ENCODE peak calls at places on chromosome 17, in seven cellular contexts. T, R, J, B, O, M and L are unnamed samples.

GRCh38 chr17:63116967-63117366 is 150.9 kb downstream of the TANC2 start:
- DNase-seq in T (peak), R (no peak), J (no peak), B (no peak), O (no peak), M (no peak), L (no peak)

GRCh38 chr17:39622380-39623006 is 4.3 kb upstream of the PPP1R1B start:
- DNase-seq in O (no peak), T (no peak), B (no peak), J (no peak), R (no peak), M (no peak), L (no peak)

GRCh38 chr17:38415250-38416194 is 12.7 kb upstream of the ARHGAP23 start:
- DNase-seq in B (no peak), R (no peak), T (peak), J (peak), O (no peak), M (peak), L (no peak)

GRCh38 chr17:80106176-80106575 is 4.8 kb downstream of the GAA start:
- DNase-seq in T (no peak), R (no peak), J (no peak), O (no peak), B (no peak), M (no peak), L (peak)

GRCh38 chr17:40309031-40309937 is at the start of gene RARA:
- DNase-seq in J (no peak), O (no peak), B (no peak), M (peak), R (no peak), T (peak), L (no peak)

GRCh38 chr17:72631568-72631967 is 460.9 kb downstream of the SLC39A11 start:
- DNase-seq in J (no peak), B (no peak), T (no peak), O (no peak), M (no peak), R (no peak), L (no peak)

GRCh38 chr17:17682737-17683675 is 1.7 kb downstream of the RAI1 start:
- DNase-seq in J (peak), B (no peak), O (peak), T (peak), M (peak), R (peak), L (no peak)

GRCh38 chr17:29592850-29593545 is at the start of gene ANKRD13B:
- DNase-seq in T (peak), B (no peak), O (no peak), M (peak), J (no peak), R (no peak), L (no peak)

GRCh38 chr17:74474043-74474792 is 7.8 kb downstream of the CD300A start:
- DNase-seq in O (no peak), J (no peak), B (no peak), T (no peak), M (no peak), R (no peak), L (no peak)

GRCh38 chr17:78998311-78999055 is 11.1 kb downstream of the CANT1 start:
- DNase-seq in M (no peak), O (no peak), R (no peak), T (no peak), J (no peak), B (no peak), L (no peak)
- TF ChIP-seq CTCF in M (no peak), O (no peak), R (no peak), T (no peak), J (no peak), B (no peak), L (no peak)

GRCh38 chr17:65559483-65559801 is 2.0 kb downstream of the AXIN2 start:
- DNase-seq in O (no peak), T (no peak), J (no peak), R (no peak), B (no peak), M (no peak), L (no peak)

GRCh38 chr17:65561394-65562205 is at the start of gene AXIN2:
- DNase-seq in T (peak), M (peak), O (peak), B (peak), J (peak), R (no peak), L (peak)

GRCh38 chr17:65558683-65559311 is 2.7 kb downstream of the AXIN2 start:
- DNase-seq in M (no peak), B (no peak), O (no peak), T (no peak), J (no peak), R (no peak), L (no peak)

GRCh38 chr17:65560628-65561371 is 648 bp downstream of the AXIN2 start:
- DNase-seq in O (peak), M (peak), J (peak), B (peak), T (peak), R (no peak), L (no peak)

DNA sequence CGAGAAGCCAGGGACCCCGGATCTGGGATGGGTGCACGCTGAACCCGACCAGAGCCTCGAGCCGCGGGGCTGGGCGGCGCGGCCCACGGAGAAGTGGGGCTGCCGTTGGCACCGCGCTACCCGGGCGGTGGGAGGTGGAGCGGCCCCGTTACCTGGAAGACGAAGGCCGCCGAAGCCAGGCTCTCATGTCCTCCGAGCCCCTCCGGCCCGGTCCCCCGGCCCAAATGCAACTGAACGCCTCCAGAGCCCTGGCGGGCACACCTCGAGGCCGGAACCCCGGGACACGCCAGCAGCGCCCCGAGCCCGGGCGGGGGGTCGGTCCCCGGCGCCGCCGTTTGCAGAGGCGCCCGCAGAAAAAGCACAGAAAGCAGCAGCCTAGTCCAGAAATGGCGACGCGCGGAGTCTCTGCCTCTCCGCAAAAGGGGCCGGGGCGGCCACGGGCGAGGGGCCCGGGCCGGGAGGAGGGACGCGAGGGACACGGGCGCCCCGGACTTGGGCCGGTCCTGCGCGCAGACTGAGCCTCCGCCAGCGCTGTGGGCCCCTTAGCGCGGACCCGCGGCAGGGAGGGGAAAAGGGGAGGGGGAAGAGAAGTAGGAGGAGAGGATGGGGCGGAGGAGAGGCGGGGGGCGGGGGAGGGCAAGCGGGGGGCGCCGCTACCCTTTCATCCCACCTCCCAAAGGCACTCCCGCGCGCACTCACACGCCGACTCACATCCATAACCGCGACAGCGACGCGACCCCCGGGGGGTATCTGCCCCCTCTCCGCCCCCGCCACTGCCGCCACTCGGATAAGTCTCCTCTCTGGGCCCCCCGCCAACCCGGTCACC is 1.4 kb downstream of the AXIN2 start:
- DNase-seq in B (peak), J (no peak), T (no peak), O (no peak), R (no peak), M (peak), L (no peak)
- TF ChIP-seq CTCF in B (no peak), J (no peak), T (no peak), O (no peak), R (no peak), M (no peak), L (no peak)

GRCh38 chr17:20986767-20987510 is 55.9 kb downstream of the USP22 start:
- DNase-seq in O (no peak), R (no peak), B (no peak), J (no peak), T (no peak), M (no peak), L (no peak)
- TF ChIP-seq CTCF in O (no peak), R (no peak), B (no peak), J (no peak), T (no peak), M (no peak), L (no peak)

DNA sequence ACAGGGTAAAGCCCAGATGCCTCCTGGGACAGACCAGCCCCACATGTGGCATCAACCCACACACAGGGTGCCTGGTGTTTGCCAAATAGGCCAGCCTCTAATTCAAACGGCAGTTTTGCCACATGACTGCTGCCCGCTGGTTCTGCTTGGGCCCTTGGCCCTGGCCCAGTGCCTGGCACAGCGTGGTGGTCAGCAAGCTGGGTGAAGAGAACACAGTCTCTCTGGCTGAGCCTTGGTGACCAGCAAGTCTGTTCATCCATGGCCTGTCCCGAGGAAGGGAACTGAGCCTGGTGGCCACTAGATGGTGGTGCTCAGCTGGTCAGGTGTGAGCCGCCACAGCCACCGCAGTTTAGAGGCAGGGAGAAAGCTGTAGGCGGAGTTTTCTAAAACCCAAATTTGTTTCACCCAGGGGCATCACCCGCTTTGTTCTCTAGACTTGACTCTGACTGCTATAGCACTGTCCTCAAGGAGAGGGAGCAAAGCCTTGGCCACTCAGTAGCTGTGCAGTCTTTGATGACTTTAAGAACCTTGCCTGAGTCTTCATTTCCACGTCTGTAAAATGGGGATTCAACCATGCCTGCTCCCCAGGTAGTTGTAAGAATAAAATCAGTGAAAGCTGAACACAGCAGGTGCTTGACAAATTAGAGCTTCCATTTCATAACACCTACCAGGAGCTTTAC is 4.7 kb upstream of the GFAP start:
- DNase-seq in R (no peak), M (peak), B (peak), O (peak), J (peak), T (peak), L (peak)
- TF ChIP-seq CTCF in R (peak), M (peak), B (peak), O (peak), J (peak), T (peak), L (peak)

DNA sequence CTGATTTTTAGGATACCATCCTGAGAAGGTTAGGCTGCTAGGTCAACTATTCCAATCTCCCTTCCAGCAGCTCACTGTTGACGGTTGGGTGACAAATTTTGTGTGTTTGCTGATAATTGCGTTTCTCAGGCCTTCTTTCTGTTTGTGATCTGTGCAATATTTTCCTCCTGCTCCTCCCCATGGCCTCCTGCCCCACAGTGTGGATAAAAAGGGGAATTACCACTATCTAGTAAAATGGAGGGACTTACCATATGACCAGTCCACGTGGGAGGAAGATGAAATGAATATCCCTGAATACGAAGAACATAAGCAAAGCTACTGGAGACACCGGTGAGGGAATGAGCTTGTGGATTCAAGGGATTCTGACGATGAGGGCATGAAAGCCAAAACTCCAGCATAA is 9.2 kb downstream of the CHD3 start:
- DNase-seq in M (no peak), B (no peak), O (no peak), R (no peak), J (no peak), T (no peak), L (no peak)
- TF ChIP-seq CTCF in M (peak), B (peak), O (peak), R (peak), J (peak), T (peak), L (peak)

GRCh38 chr17:27449541-27449940 is 6.7 kb upstream of the KSR1 start:
- DNase-seq in O (no peak), T (peak), R (no peak), B (no peak), J (no peak), M (no peak), L (no peak)

GRCh38 chr17:27452828-27453227 is 3.4 kb upstream of the KSR1 start:
- DNase-seq in R (no peak), B (no peak), T (no peak), O (no peak), M (no peak), J (no peak), L (no peak)

GRCh38 chr17:27453466-27453865 is 2.8 kb upstream of the KSR1 start:
- DNase-seq in O (no peak), T (no peak), B (no peak), R (no peak), M (no peak), J (no peak), L (no peak)

GRCh38 chr17:27454089-27454488 is 2.2 kb upstream of the KSR1 start:
- DNase-seq in M (no peak), B (no peak), O (no peak), R (no peak), J (no peak), T (no peak), L (no peak)

DNA sequence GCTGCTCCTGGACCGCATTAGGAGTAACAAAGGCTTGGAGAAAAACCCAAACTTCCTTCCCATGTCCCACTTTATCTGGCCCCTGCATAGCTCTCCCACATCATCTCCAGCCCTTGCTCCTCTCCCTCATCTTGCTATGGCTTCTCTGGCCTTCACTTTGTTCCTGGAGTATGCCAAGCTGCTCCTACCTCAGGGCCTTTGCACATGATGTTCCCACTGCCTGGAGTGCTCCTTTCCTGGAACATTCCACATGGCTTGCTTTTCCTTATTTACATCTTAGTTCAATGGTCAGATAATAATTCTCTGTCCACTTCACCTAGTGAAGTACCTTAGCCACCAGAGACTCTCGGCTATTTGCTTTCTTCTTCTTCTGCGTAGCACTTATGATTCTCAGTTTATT is 4.3 kb upstream of the KSR1 start:
- DNase-seq in T (no peak), J (no peak), B (no peak), R (no peak), O (no peak), M (no peak), L (no peak)
- TF ChIP-seq CTCF in T (no peak), J (no peak), B (no peak), R (no peak), O (no peak), M (no peak), L (no peak)

GRCh38 chr17:35390663-35391062 is 17.2 kb upstream of the SLFN11 start:
- DNase-seq in B (no peak), M (no peak), T (no peak), R (no peak), J (no peak), O (no peak), L (no peak)

GRCh38 chr17:35387496-35387895 is 14.1 kb upstream of the SLFN11 start:
- DNase-seq in R (no peak), B (no peak), T (no peak), O (no peak), M (no peak), J (no peak), L (no peak)

GRCh38 chr17:35390156-35390555 is 16.7 kb upstream of the SLFN11 start:
- DNase-seq in O (no peak), T (no peak), M (no peak), B (no peak), R (no peak), J (no peak), L (no peak)
- TF ChIP-seq CTCF in O (no peak), T (no peak), M (no peak), B (no peak), R (no peak), J (no peak), L (no peak)

GRCh38 chr17:50055426-50056216 is at the start of gene ITGA3:
- DNase-seq in R (no peak), T (peak), B (peak), M (peak), O (peak), J (no peak), L (peak)

GRCh38 chr17:50055055-50055425 is 870 bp upstream of the ITGA3 start:
- DNase-seq in O (no peak), B (peak), J (no peak), M (no peak), T (peak), R (no peak), L (peak)

GRCh38 chr17:50056961-50057330 is 1.0 kb downstream of the ITGA3 start:
- DNase-seq in R (no peak), M (no peak), O (no peak), T (no peak), B (no peak), J (no peak), L (no peak)

GRCh38 chr17:50057521-50057991 is 1.6 kb downstream of the ITGA3 start:
- DNase-seq in B (no peak), M (no peak), O (no peak), J (no peak), T (no peak), R (no peak), L (no peak)

DNA sequence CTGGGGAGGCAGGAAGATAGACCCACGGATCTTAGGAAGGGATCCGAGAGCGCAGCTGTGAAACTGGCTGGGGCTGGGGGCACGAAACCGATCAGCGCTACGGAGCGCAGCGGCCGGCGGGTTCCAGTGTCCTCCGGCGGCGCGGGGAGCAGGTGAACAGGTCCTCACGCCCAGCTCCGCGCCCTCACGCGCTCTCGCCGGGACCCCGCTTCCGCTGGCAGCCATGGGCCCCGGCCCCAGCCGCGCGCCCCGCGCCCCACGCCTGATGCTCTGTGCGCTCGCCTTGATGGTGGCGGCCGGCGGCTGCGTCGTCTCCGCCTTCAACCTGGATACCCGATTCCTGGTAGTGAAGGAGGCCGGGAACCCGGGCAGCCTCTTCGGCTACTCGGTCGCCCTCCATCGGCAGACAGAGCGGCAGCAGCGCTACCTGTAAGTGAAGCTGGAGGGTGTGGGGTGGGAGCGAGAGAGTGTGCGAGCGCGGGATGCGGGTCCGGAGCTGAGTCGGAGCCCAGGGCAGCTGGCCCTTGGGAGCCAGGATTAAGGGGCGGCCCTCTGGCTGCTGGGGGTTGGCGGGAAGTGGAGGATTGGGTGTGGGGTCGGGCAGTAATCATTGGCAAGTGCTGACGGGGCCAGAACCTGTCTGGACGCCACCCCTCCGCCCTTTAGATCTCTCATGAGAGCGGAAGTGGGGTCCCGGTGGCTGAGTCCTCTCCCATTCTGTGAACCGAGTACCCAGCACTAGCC is 479 bp downstream of the ITGA3 start:
- DNase-seq in M (peak), R (no peak), O (no peak), J (no peak), B (peak), T (peak), L (no peak)
- TF ChIP-seq CTCF in M (peak), R (peak), O (peak), J (peak), B (peak), T (no peak), L (peak)

GRCh38 chr17:4551141-4551540 is 4.0 kb downstream of the MYBBP1A start:
- DNase-seq in R (no peak), O (no peak), J (no peak), T (no peak), M (no peak), B (no peak), L (no peak)
- TF ChIP-seq CTCF in R (peak), O (peak), J (peak), T (no peak), M (peak), B (no peak), L (no peak)

DNA sequence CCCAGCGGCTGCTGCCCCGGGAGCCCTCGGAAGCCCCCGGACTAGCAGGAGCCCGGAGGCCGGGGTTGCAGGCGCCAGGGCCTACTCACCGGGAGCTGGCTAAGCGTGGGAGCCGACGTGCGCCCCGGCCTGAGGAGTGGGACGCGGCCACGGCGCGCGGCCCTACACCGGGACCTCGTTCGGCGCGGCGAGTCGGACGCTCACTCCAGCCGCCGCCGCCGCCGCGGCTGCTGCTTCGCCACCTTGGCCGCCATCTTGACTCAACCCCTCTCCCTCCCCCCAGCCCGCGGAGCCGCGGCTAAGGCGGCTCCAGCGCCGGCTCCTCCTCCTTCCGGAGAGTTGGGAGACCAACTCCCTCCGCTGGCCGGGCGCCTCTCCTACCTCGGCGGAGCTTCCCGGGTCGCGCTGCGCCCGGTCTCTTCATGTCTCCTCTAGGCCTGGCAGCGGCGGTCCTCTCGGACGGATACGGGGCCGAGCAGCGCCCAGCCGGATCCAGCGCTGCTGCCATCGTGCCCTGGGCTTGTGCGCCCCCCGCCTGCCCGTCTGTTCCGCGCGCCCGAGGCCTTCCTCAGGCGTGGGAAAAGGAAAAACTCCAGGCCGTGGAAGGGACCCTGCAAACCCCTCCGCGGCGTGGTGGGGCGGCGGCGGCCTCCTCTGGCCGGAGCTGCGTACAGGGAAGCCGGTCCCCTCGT is at the start of gene NCOR1:
- DNase-seq in M (peak), J (peak), T (peak), O (peak), R (peak), B (peak), L (peak)
- TF ChIP-seq CTCF in M (peak), J (peak), T (peak), O (peak), R (peak), B (no peak), L (peak)